ENCODE peak calls at places on chromosomes 4 and X, in six cellular contexts. B is CD4-positive, alpha-beta T cell; F is brain microvascular endothelial cell; C is kidney glomerular epithelial cell; P is CD8-positive, alpha-beta T cell; Y is fibroblast of pulmonary artery. X is an unnamed sample.

GRCh38 chrX:39470588-39471155 is 627.1 kb downstream of the BCOR start:
- DNase-seq in B (no peak), Y (peak; percentile 63), F (peak; percentile 4), C (no peak), P (no peak), X (no peak)

GRCh38 chrX:111361751-111362150 is 50.2 kb downstream of the DCX start:
- DNase-seq in B (no peak), P (no peak), C (no peak), F (no peak), Y (no peak), X (no peak)

GRCh38 chrX:73830489-73831414 is 267.8 kb downstream of the CHIC1 start:
- DNase-seq in P (no peak), C (no peak), F (no peak), Y (no peak), B (no peak), X (no peak)

GRCh38 chr4:6409381-6409780 is 63.0 kb downstream of the PPP2R2C start:
- DNase-seq in B (no peak), C (no peak), P (no peak), F (no peak), Y (no peak), X (no peak)

GRCh38 chr4:53313510-53313909 is 52.4 kb downstream of the SCFD2 start:
- DNase-seq in F (peak; percentile 34), C (no peak), B (no peak), P (no peak), Y (peak; percentile 65), X (peak; percentile 23)

GRCh38 chr4:38980903-38981676 is 51.1 kb downstream of the TMEM156 start:
- DNase-seq in P (no peak), C (no peak), Y (peak; percentile 91), B (no peak), F (peak; percentile 61), X (no peak)

GRCh38 chrX:153190384-153190783 is 11.3 kb downstream of the MAGEA1 start:
- DNase-seq in P (no peak), B (no peak), F (no peak), C (no peak), Y (no peak), X (no peak)

GRCh38 chr4:175253184-175253902 is 335.2 kb downstream of the ADAM29 start:
- DNase-seq in C (no peak), B (no peak), Y (peak; percentile 11), F (no peak), P (no peak), X (no peak)

GRCh38 chrX:69424161-69424560 is 80.0 kb upstream of the NALF2 start:
- DNase-seq in B (no peak), Y (peak; percentile 30), F (no peak), P (no peak), C (no peak), X (no peak)

GRCh38 chr4:152258804-152259708 is 276.8 kb downstream of the FBXW7 start:
- DNase-seq in C (peak; percentile 67), P (no peak), B (no peak), F (peak; percentile 48), Y (peak; percentile 72), X (peak; percentile 99)

GRCh38 chr4:14110407-14110806 is 482.9 kb upstream of the BOD1L1 start:
- DNase-seq in B (no peak), F (peak; percentile 18), C (peak; percentile 67), P (no peak), Y (peak; percentile 64), X (peak; percentile 19)

GRCh38 chr4:25299476-25300203 is 12.9 kb upstream of the ZCCHC4 start:
- DNase-seq in C (no peak), Y (no peak), B (no peak), F (no peak), P (no peak), X (peak; percentile 39)

GRCh38 chrX:2135421-2135820 is 365.4 kb downstream of the DHRSX start:
- DNase-seq in C (no peak), B (no peak), F (no peak), P (no peak), Y (no peak), X (no peak)

GRCh38 chrX:150362599-150363481 is at the start of gene MAMLD1:
- DNase-seq in P (no peak), B (peak; percentile 61), Y (peak; percentile 80), F (peak; percentile 76), C (peak; percentile 45), X (peak; percentile 51)

GRCh38 chr4:55175779-55176231 is 50.4 kb upstream of the KDR start:
- DNase-seq in C (peak; percentile 50), Y (peak; percentile 73), F (peak; percentile 61), P (no peak), B (no peak), X (peak; percentile 24)

GRCh38 chr4:152996101-152996500 is 60.0 kb downstream of the FHDC1 start:
- DNase-seq in P (no peak), B (no peak), Y (no peak), F (no peak), C (no peak), X (no peak)

GRCh38 chr4:98653890-98654867 is 4.2 kb downstream of the TSPAN5 start:
- DNase-seq in P (no peak), Y (peak; percentile 85), C (peak; percentile 80), F (peak; percentile 85), B (no peak), X (peak; percentile 74)

GRCh38 chr4:54440394-54441223 is 211.5 kb downstream of the PDGFRA start:
- DNase-seq in C (no peak), Y (peak; percentile 61), P (no peak), B (no peak), F (peak; percentile 37), X (peak; percentile 14)

GRCh38 chrX:104315555-104315954 is 60.8 kb upstream of the ESX1 start:
- DNase-seq in Y (peak; percentile 38), B (no peak), C (peak; percentile 2), F (peak; percentile 61), P (no peak), X (peak; percentile 44)

GRCh38 chrX:1391370-1391706 is 575 bp downstream of the SLC25A6 start:
- DNase-seq in P (peak; percentile 83), C (no peak), F (no peak), B (no peak), Y (no peak), X (no peak)

GRCh38 chrX:118698516-118699247 is 28.7 kb upstream of the IL13RA1 start:
- DNase-seq in B (no peak), F (peak; percentile 2), P (no peak), Y (peak; percentile 18), C (no peak), X (peak; percentile 54)

GRCh38 chr4:154349829-154350228 is 141.8 kb downstream of the DCHS2 start:
- DNase-seq in B (no peak), P (no peak), Y (peak; percentile 4), F (peak; percentile 6), C (peak; percentile 2), X (no peak)